ENCODE peak calls at places on chromosomes 2 and 18, in ten cellular contexts. One of them, this sample, is unnamed.

GRCh38 chr2:226151157-226151556 is 648.5 kb downstream of the IRS1 start:
- DNase-seq in NCI-H345: no peak
- DNase-seq in AG08395: no peak
- DNase-seq in dermis blood vessel endothelial cell: no peak
- DNase-seq in kidney: no peak
- DNase-seq in stimulated activated CD4-positive, alpha-beta T cell treated with anti-CD3 and anti-CD28 coated beads, Interleukin-1b, Interleukin-23, amount 100 ng/mL, for 48 hours: no peak
- DNase-seq in HepG2: no peak
- DNase-seq in RCC 7860: no peak
- DNase-seq in head of caudate nucleus: no peak
- DNase-seq in fibroblast of the aortic adventitia: no peak
- DNase-seq in this sample: no peak

GRCh38 chr2:12152888-12153287 is 406.5 kb downstream of the LPIN1 start:
- DNase-seq in NCI-H345: no peak
- DNase-seq in AG08395: no peak
- DNase-seq in dermis blood vessel endothelial cell: no peak
- DNase-seq in kidney: no peak
- DNase-seq in stimulated activated CD4-positive, alpha-beta T cell treated with anti-CD3 and anti-CD28 coated beads, Interleukin-1b, Interleukin-23, amount 100 ng/mL, for 48 hours: no peak
- DNase-seq in HepG2: no peak
- DNase-seq in RCC 7860: no peak
- DNase-seq in head of caudate nucleus: no peak
- DNase-seq in fibroblast of the aortic adventitia: no peak
- DNase-seq in this sample: no peak

GRCh38 chr2:223316346-223316745 is 264.4 kb downstream of the KCNE4 start:
- DNase-seq in NCI-H345: no peak
- DNase-seq in AG08395: no peak
- DNase-seq in dermis blood vessel endothelial cell: no peak
- DNase-seq in kidney: no peak
- DNase-seq in stimulated activated CD4-positive, alpha-beta T cell treated with anti-CD3 and anti-CD28 coated beads, Interleukin-1b, Interleukin-23, amount 100 ng/mL, for 48 hours: no peak
- DNase-seq in HepG2: no peak
- DNase-seq in RCC 7860: no peak
- DNase-seq in head of caudate nucleus: no peak
- DNase-seq in fibroblast of the aortic adventitia: no peak
- DNase-seq in this sample: no peak

GRCh38 chr18:69866250-69866649 is 81.4 kb downstream of the CD226 start:
- DNase-seq in NCI-H345: no peak
- DNase-seq in AG08395: no peak
- DNase-seq in dermis blood vessel endothelial cell: no peak
- DNase-seq in kidney: no peak
- DNase-seq in stimulated activated CD4-positive, alpha-beta T cell treated with anti-CD3 and anti-CD28 coated beads, Interleukin-1b, Interleukin-23, amount 100 ng/mL, for 48 hours: no peak
- DNase-seq in HepG2: no peak
- DNase-seq in RCC 7860: no peak
- DNase-seq in head of caudate nucleus: no peak
- DNase-seq in fibroblast of the aortic adventitia: no peak
- DNase-seq in this sample: no peak

GRCh38 chr2:238401539-238401938 is 25.2 kb upstream of the ASB1 start:
- DNase-seq in NCI-H345: no peak
- DNase-seq in AG08395: no peak
- DNase-seq in dermis blood vessel endothelial cell: no peak
- DNase-seq in kidney: no peak
- DNase-seq in stimulated activated CD4-positive, alpha-beta T cell treated with anti-CD3 and anti-CD28 coated beads, Interleukin-1b, Interleukin-23, amount 100 ng/mL, for 48 hours: no peak
- DNase-seq in HepG2: no peak
- DNase-seq in RCC 7860: no peak
- DNase-seq in head of caudate nucleus: no peak
- DNase-seq in fibroblast of the aortic adventitia: no peak
- DNase-seq in this sample: no peak

GRCh38 chr18:57427429-57428181 is 7.6 kb upstream of the ONECUT2 start:
- DNase-seq in NCI-H345: no peak
- DNase-seq in AG08395: no peak
- DNase-seq in dermis blood vessel endothelial cell: no peak
- DNase-seq in kidney: peak; percentile 68
- DNase-seq in stimulated activated CD4-positive, alpha-beta T cell treated with anti-CD3 and anti-CD28 coated beads, Interleukin-1b, Interleukin-23, amount 100 ng/mL, for 48 hours: no peak
- DNase-seq in HepG2: no peak
- DNase-seq in RCC 7860: no peak
- DNase-seq in head of caudate nucleus: no peak
- DNase-seq in fibroblast of the aortic adventitia: no peak
- DNase-seq in this sample: no peak

GRCh38 chr2:13537771-13538349 is 821.1 kb downstream of the TRIB2 start:
- DNase-seq in NCI-H345: no peak
- DNase-seq in AG08395: no peak
- DNase-seq in dermis blood vessel endothelial cell: no peak
- DNase-seq in kidney: no peak
- DNase-seq in stimulated activated CD4-positive, alpha-beta T cell treated with anti-CD3 and anti-CD28 coated beads, Interleukin-1b, Interleukin-23, amount 100 ng/mL, for 48 hours: no peak
- DNase-seq in HepG2: peak; percentile 42
- DNase-seq in RCC 7860: no peak
- DNase-seq in head of caudate nucleus: no peak
- DNase-seq in fibroblast of the aortic adventitia: no peak
- DNase-seq in this sample: no peak

GRCh38 chr2:23626701-23627181 is 241.8 kb downstream of the KLHL29 start:
- DNase-seq in NCI-H345: no peak
- DNase-seq in AG08395: no peak
- DNase-seq in dermis blood vessel endothelial cell: no peak
- DNase-seq in kidney: peak; percentile 61
- DNase-seq in stimulated activated CD4-positive, alpha-beta T cell treated with anti-CD3 and anti-CD28 coated beads, Interleukin-1b, Interleukin-23, amount 100 ng/mL, for 48 hours: no peak
- DNase-seq in HepG2: no peak
- DNase-seq in RCC 7860: no peak
- DNase-seq in head of caudate nucleus: no peak
- DNase-seq in fibroblast of the aortic adventitia: no peak
- DNase-seq in this sample: no peak